ENCODE peak calls at places on chromosomes 13 and 19, in nine cellular contexts. T is fibroblast of lung, X is gastrocnemius medialis, C is Panc1, K is ascending aorta, N is left ventricle myocardium inferior, H is uterus, Q is pancreas, P is heart right ventricle. R is an unnamed sample.

GRCh38 chr19:31160346-31160926 is 188.8 kb downstream of the TSHZ3 start:
- DNase-seq in T (peak), X (no peak), C (no peak), K (no peak), N (no peak), H (no peak), Q (no peak), P (no peak), R (no peak)

GRCh38 chr19:3450796-3451411 is 29.4 kb downstream of the SMIM24 start:
- DNase-seq in T (peak), X (peak), C (peak), K (peak), N (peak), H (peak), Q (no peak), P (no peak), R (peak)

GRCh38 chr19:33301900-33302174 is 497 bp downstream of the CEBPA start:
- DNase-seq in T (no peak), X (no peak), C (no peak), K (no peak), N (no peak), H (no peak), Q (no peak), P (no peak), R (no peak)

GRCh38 chr19:44557933-44558332 is 28.5 kb upstream of the CEACAM20 start:
- DNase-seq in T (no peak), X (no peak), C (no peak), K (no peak), N (no peak), H (no peak), Q (no peak), P (no peak), R (no peak)

GRCh38 chr13:40026741-40027140 is 371.3 kb downstream of the COG6 start:
- DNase-seq in T (no peak), X (no peak), C (no peak), K (no peak), N (no peak), H (no peak), Q (no peak), P (no peak), R (no peak)

GRCh38 chr13:113879017-113879416 is 15.1 kb upstream of the GAS6 start:
- DNase-seq in T (no peak), X (no peak), C (no peak), K (no peak), N (no peak), H (no peak), Q (no peak), P (no peak), R (no peak)

GRCh38 chr19:19410553-19411550 is 5.4 kb downstream of the GATAD2A start:
- DNase-seq in T (no peak), X (no peak), C (no peak), K (no peak), N (no peak), H (no peak), Q (no peak), P (no peak), R (no peak)

GRCh38 chr19:28504727-28505126 is 708.2 kb downstream of the UQCRFS1 start:
- DNase-seq in T (no peak), X (no peak), C (no peak), K (no peak), N (no peak), H (no peak), Q (no peak), P (no peak), R (no peak)

GRCh38 chr19:5057860-5058259 is 88.9 kb downstream of the KDM4B start:
- DNase-seq in T (no peak), X (no peak), C (no peak), K (no peak), N (no peak), H (no peak), Q (no peak), P (no peak), R (no peak)

GRCh38 chr13:76725211-76725610 is 161.0 kb downstream of the KCTD12 start:
- DNase-seq in T (peak), X (no peak), C (no peak), K (no peak), N (no peak), H (no peak), Q (no peak), P (no peak), R (no peak)

GRCh38 chr13:113845723-113846638 is 17.9 kb downstream of the GAS6 start:
- DNase-seq in T (no peak), X (no peak), C (no peak), K (no peak), N (no peak), H (peak), Q (peak), P (no peak), R (no peak)

GRCh38 chr13:44103721-44104490 is 224.2 kb downstream of the LACC1 start:
- DNase-seq in T (no peak), X (no peak), C (no peak), K (no peak), N (no peak), H (no peak), Q (no peak), P (no peak), R (no peak)

GRCh38 chr13:90545070-90545840 is 802.2 kb upstream of the MIR17HG start:
- DNase-seq in T (peak), X (no peak), C (no peak), K (no peak), N (no peak), H (no peak), Q (no peak), P (no peak), R (no peak)

GRCh38 chr19:43511324-43511723 is 6.8 kb upstream of the PHLDB3 start:
- DNase-seq in T (no peak), X (no peak), C (no peak), K (no peak), N (no peak), H (no peak), Q (no peak), P (no peak), R (no peak)

GRCh38 chr13:112940236-112940635 is 28.8 kb upstream of the MCF2L start:
- DNase-seq in T (peak), X (no peak), C (no peak), K (no peak), N (no peak), H (no peak), Q (no peak), P (no peak), R (no peak)

GRCh38 chr19:29546583-29547190 is 20.9 kb downstream of the VSTM2B start:
- DNase-seq in T (no peak), X (no peak), C (no peak), K (no peak), N (no peak), H (peak), Q (no peak), P (no peak), R (no peak)

GRCh38 chr19:19452241-19453128 is 47.0 kb downstream of the GATAD2A start:
- DNase-seq in T (no peak), X (no peak), C (no peak), K (no peak), N (no peak), H (no peak), Q (no peak), P (no peak), R (no peak)

GRCh38 chr13:27001705-27002104 is 169.9 kb downstream of the USP12 start:
- DNase-seq in T (no peak), X (no peak), C (no peak), K (no peak), N (no peak), H (no peak), Q (no peak), P (no peak), R (no peak)

GRCh38 chr13:20801704-20802103 is 27.9 kb upstream of the EEF1AKMT1 start:
- DNase-seq in T (no peak), X (no peak), C (no peak), K (no peak), N (no peak), H (no peak), Q (no peak), P (no peak), R (no peak)

GRCh38 chr13:62960723-62961122 is 1545.1 kb upstream of the PCDH20 start:
- DNase-seq in T (no peak), X (no peak), C (no peak), K (no peak), N (no peak), H (no peak), Q (no peak), P (no peak), R (no peak)
- H3K27ac ChIP-seq in T (no peak), X (no peak), C (no peak), K (no peak), N (no peak), H (no peak), Q (no peak), P (no peak), R (no peak)

GRCh38 chr13:43026262-43026661 is 2.9 kb downstream of the DNAJC15 start:
- DNase-seq in T (no peak), X (no peak), C (no peak), K (no peak), N (no peak), H (no peak), Q (no peak), P (no peak), R (no peak)
- H3K4me3 ChIP-seq in T (no peak), X (no peak), C (no peak), K (no peak), N (no peak), H (no peak), Q (no peak), P (no peak), R (no peak)

GRCh38 chr19:46977548-46977947 is 42.1 kb upstream of the NPAS1 start:
- DNase-seq in T (no peak), X (no peak), C (no peak), K (no peak), N (no peak), H (no peak), Q (no peak), P (no peak), R (no peak)

GRCh38 chr19:46978470-46978869 is 41.2 kb upstream of the NPAS1 start:
- DNase-seq in T (no peak), X (no peak), C (no peak), K (no peak), N (no peak), H (no peak), Q (no peak), P (no peak), R (no peak)

GRCh38 chr19:46975918-46976782 is 43.5 kb upstream of the NPAS1 start:
- DNase-seq in T (peak), X (peak), C (no peak), K (peak), N (peak), H (peak), Q (peak), P (peak), R (peak)

GRCh38 chr19:46975011-46975917 is 44.4 kb upstream of the NPAS1 start:
- DNase-seq in T (peak), X (no peak), C (no peak), K (no peak), N (no peak), H (no peak), Q (no peak), P (no peak), R (no peak)

DNA sequence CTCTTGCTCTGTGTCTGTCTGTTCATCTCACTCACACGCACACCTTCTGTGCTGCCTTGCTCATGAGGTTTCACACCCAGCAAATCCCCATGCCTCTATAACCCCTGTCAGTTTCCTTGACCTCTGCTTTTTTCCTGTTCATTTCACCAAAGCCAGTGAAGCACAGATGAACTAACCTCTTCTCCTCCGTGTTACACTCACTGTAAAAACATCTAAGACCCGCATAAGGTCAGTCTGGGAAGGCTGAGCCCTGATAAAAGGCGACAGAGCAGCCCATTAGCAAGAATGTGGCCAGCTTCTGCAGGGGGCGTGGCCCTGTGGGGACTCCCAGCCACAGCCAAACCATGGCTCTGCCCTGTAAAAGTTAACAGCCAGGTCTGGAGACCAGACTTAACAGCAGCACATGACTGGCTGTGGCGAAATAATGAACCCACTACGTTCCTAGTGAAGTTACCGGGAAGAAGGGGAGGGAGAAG is 42.8 kb upstream of the NPAS1 start:
- DNase-seq in T (peak), X (peak), C (no peak), K (no peak), N (peak), H (peak), Q (no peak), P (no peak), R (no peak)
- H3K27ac ChIP-seq in T (peak), X (peak), C (peak), K (peak), N (peak), H (peak), Q (peak), P (peak), R (peak)

GRCh38 chr19:40603719-40604646 is 2.8 kb downstream of the LTBP4 start:
- DNase-seq in T (peak), X (peak), C (peak), K (peak), N (peak), H (peak), Q (peak), P (peak), R (peak)
- H3K4me3 ChIP-seq in T (peak), X (peak), C (peak), K (peak), N (peak), H (peak), Q (peak), P (peak), R (peak)

DNA sequence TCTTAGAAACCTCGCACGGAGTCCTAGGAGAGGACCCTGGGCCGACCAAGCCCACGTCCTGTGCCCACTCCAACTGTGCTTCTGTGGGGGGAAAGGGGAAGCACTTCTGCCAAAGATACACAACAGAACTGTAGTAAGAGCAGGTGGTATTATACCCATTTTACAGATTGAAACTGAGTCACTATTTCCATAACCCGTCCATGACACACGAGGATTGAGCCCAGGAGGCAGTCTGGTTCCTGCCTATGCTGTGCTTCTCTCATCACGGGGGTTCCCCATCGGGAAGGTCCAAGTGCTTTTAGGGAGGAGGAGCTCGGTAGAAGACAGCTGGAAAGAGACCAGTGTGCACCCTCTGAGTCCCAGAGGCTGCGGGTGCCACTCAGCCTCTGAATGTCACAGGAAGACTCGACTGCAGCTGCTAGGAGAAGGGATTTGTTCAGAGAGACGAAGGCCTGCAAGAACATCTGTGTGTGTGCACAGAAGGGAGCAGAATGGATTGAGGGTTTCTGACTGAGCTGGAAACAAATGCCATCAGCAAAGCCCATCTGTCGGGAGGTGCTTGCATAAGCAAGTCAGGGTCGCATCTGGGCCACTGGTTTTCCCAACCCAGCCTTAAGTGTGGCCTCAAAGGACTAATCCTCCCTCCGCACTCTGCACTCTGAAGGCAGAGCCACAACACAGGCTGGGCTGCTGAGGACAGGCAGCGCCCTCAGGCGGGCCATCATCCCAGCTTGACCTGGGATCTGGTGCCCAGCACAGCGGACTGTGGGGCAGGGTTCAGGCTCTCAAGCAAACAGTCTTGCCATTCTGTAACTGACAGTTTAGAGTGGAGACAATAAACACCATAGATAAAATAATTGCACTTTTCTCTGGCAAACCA is 150.0 kb downstream of the DPF1 start:
- DNase-seq in T (no peak), X (no peak), C (no peak), K (no peak), N (no peak), H (no peak), Q (no peak), P (no peak), R (no peak)
- H3K27ac ChIP-seq in T (no peak), X (no peak), C (peak), K (no peak), N (no peak), H (no peak), Q (no peak), P (no peak), R (no peak)

R was measured in thoracic aorta.